ENCODE peak calls at places on chromosomes 3 and 15, in five cellular contexts. P is stimulated activated CD4-positive, alpha-beta T cell treated with anti-CD3 and anti-CD28 coated beads, Interleukin-4, amount 100 ng/mL, for 1 hour; I is fibroblast of mammary gland; K is nucleus accumbens; X is mesothelial cell of epicardium. N is an unnamed sample.

GRCh38 chr3:195909645-195910498 is 1.5 kb upstream of the TNK2 start:
- DNase-seq in P (peak; percentile 90), I (peak; percentile 54), K (peak; percentile 83), X (peak; percentile 79), N (peak; percentile 83)

GRCh38 chr15:78194568-78194925 is 39.8 kb downstream of the ACSBG1 start:
- DNase-seq in P (no peak), I (no peak), K (no peak), X (no peak), N (no peak)

GRCh38 chr3:124686028-124686670 is 44.1 kb upstream of the UMPS start:
- DNase-seq in P (no peak), I (peak; percentile 52), K (no peak), X (no peak), N (no peak)

GRCh38 chr3:103440539-103441113 is 1005.8 kb downstream of the ZPLD1 start:
- DNase-seq in P (no peak), I (no peak), K (no peak), X (no peak), N (no peak)

GRCh38 chr3:48558446-48559134 is 2.0 kb upstream of the PFKFB4 start:
- DNase-seq in P (no peak), I (no peak), K (no peak), X (no peak), N (no peak)

GRCh38 chr15:52180851-52181450 is 10.2 kb downstream of the GNB5 start:
- DNase-seq in P (no peak), I (no peak), K (no peak), X (no peak), N (no peak)

GRCh38 chr3:115615451-115615850 is 7.9 kb upstream of the GAP43 start:
- DNase-seq in P (no peak), I (no peak), K (no peak), X (no peak), N (no peak)

GRCh38 chr3:163817015-163817414 is 1261.3 kb downstream of the SI start:
- DNase-seq in P (no peak), I (no peak), K (no peak), X (no peak), N (no peak)

GRCh38 chr15:35737521-35737920 is 191.6 kb upstream of the DPH6 start:
- DNase-seq in P (no peak), I (no peak), K (no peak), X (no peak), N (no peak)

GRCh38 chr15:34010921-34011320 is 28.1 kb downstream of the AVEN start:
- DNase-seq in P (no peak), I (no peak), K (no peak), X (no peak), N (no peak)

GRCh38 chr15:55742498-55742926 is 440 bp downstream of the PRTG start:
- DNase-seq in P (peak; percentile 14), I (no peak), K (no peak), X (no peak), N (peak; percentile 33)

GRCh38 chr3:25448750-25449684 is 21.0 kb downstream of the RARB start:
- DNase-seq in P (no peak), I (peak; percentile 65), K (no peak), X (peak; percentile 49), N (peak; percentile 84)

GRCh38 chr3:27076815-27077630 is 292.2 kb downstream of the NEK10 start:
- DNase-seq in P (no peak), I (no peak), K (no peak), X (no peak), N (no peak)

GRCh38 chr3:134879991-134880390 is 84.9 kb downstream of the EPHB1 start:
- DNase-seq in P (no peak), I (no peak), K (no peak), X (no peak), N (no peak)

GRCh38 chr15:66931768-66932633 is 133.4 kb upstream of the SMAD3 start:
- DNase-seq in P (no peak), I (peak; percentile 71), K (no peak), X (no peak), N (peak; percentile 81)

GRCh38 chr15:19987389-19988048 is 554.1 kb downstream of the GOLGA6L6 start:
- DNase-seq in P (no peak), I (no peak), K (no peak), X (no peak), N (no peak)

GRCh38 chr3:104521606-104522336 is 844.9 kb upstream of the ALCAM start:
- DNase-seq in P (no peak), I (no peak), K (no peak), X (no peak), N (no peak)

GRCh38 chr15:41713047-41713446 is 52.8 kb downstream of the MGA start:
- DNase-seq in P (no peak), I (no peak), K (no peak), X (no peak), N (peak; percentile 4)

GRCh38 chr15:60006203-60006782 is 2.2 kb downstream of the FOXB1 start:
- DNase-seq in P (peak; percentile 54), I (no peak), K (no peak), X (no peak), N (peak; percentile 34)

GRCh38 chr3:58567251-58567515 is 10.0 kb downstream of the FAM107A start:
- DNase-seq in P (no peak), I (no peak), K (no peak), X (no peak), N (no peak)

GRCh38 chr3:156704370-156705036 is 30.1 kb downstream of the TIPARP start:
- DNase-seq in P (no peak), I (no peak), K (no peak), X (no peak), N (no peak)

GRCh38 chr3:151818361-151818760 is 4.4 kb downstream of the AADAC start:
- DNase-seq in P (no peak), I (no peak), K (no peak), X (no peak), N (no peak)

GRCh38 chr3:15051531-15051930 is 13.6 kb downstream of the MRPS25 start:
- DNase-seq in P (peak; percentile 42), I (peak; percentile 49), K (no peak), X (no peak), N (peak; percentile 59)

GRCh38 chr3:110391640-110392395 is 679.8 kb upstream of the NECTIN3 start:
- DNase-seq in P (no peak), I (no peak), K (no peak), X (no peak), N (peak; percentile 60)

GRCh38 chr3:45583021-45583851 is 11.3 kb upstream of the LIMD1 start:
- DNase-seq in P (no peak), I (peak; percentile 55), K (peak; percentile 88), X (no peak), N (peak; percentile 52)